ENCODE peak calls at places on chromosomes 5 and 9, in four cellular contexts. One of them, this sample, is unnamed.

GRCh38 chr5:59517926-59518585 is 375.5 kb downstream of the PDE4D start:
- DNase-seq in K562: no peak
- DNase-seq in IMR-90: peak
- DNase-seq in SK-N-SH: no peak
- DNase-seq in this sample: no peak

GRCh38 chr5:77920350-77921046 is 144.4 kb upstream of the TBCA start:
- DNase-seq in K562: no peak
- DNase-seq in IMR-90: no peak
- DNase-seq in SK-N-SH: no peak
- DNase-seq in this sample: no peak

GRCh38 chr5:124746916-124747769 is 704 bp upstream of the ZNF608 start:
- DNase-seq in K562: no peak
- DNase-seq in IMR-90: peak
- DNase-seq in SK-N-SH: peak
- DNase-seq in this sample: peak

GRCh38 chr5:95729115-95730010 is 1.8 kb upstream of the RHOBTB3 start:
- DNase-seq in K562: no peak
- DNase-seq in IMR-90: no peak
- DNase-seq in SK-N-SH: no peak
- DNase-seq in this sample: no peak

GRCh38 chr5:84384604-84385575 is at the start of gene EDIL3:
- DNase-seq in K562: no peak
- DNase-seq in IMR-90: peak
- DNase-seq in SK-N-SH: peak
- DNase-seq in this sample: no peak

GRCh38 chr5:40775846-40776657 is 20.3 kb upstream of the TTC33 start:
- DNase-seq in K562: no peak
- DNase-seq in IMR-90: no peak
- DNase-seq in SK-N-SH: no peak
- DNase-seq in this sample: no peak

GRCh38 chr9:106619211-106619610 is 243.8 kb upstream of the ZNF462 start:
- DNase-seq in K562: no peak
- DNase-seq in IMR-90: peak
- DNase-seq in SK-N-SH: no peak
- DNase-seq in this sample: no peak

GRCh38 chr5:150762216-150762615 is 3.4 kb upstream of the DCTN4 start:
- DNase-seq in K562: no peak
- DNase-seq in IMR-90: no peak
- DNase-seq in SK-N-SH: no peak
- DNase-seq in this sample: no peak

GRCh38 chr5:168066536-168067208 is 224.8 kb upstream of the WWC1 start:
- DNase-seq in K562: no peak
- DNase-seq in IMR-90: no peak
- DNase-seq in SK-N-SH: no peak
- DNase-seq in this sample: no peak

GRCh38 chr9:125931211-125931610 is 184.0 kb downstream of the PBX3 start:
- DNase-seq in K562: no peak
- DNase-seq in IMR-90: no peak
- DNase-seq in SK-N-SH: no peak
- DNase-seq in this sample: no peak
- TF ChIP-seq RFX5 in K562: no peak
- TF ChIP-seq RFX5 in IMR-90: no peak
- TF ChIP-seq RFX5 in SK-N-SH: no peak
- TF ChIP-seq RFX5 in this sample: no peak

GRCh38 chr5:68379275-68380026 is 163.9 kb downstream of the PIK3R1 start:
- DNase-seq in K562: no peak
- DNase-seq in IMR-90: no peak
- DNase-seq in SK-N-SH: no peak
- DNase-seq in this sample: no peak

GRCh38 chr5:68380071-68380470 is 164.5 kb downstream of the PIK3R1 start:
- DNase-seq in K562: no peak
- DNase-seq in IMR-90: no peak
- DNase-seq in SK-N-SH: no peak
- DNase-seq in this sample: no peak

GRCh38 chr5:68381909-68382308 is 166.4 kb downstream of the PIK3R1 start:
- DNase-seq in K562: no peak
- DNase-seq in IMR-90: no peak
- DNase-seq in SK-N-SH: no peak
- DNase-seq in this sample: no peak

GRCh38 chr5:68382640-68383039 is 167.1 kb downstream of the PIK3R1 start:
- DNase-seq in K562: no peak
- DNase-seq in IMR-90: peak
- DNase-seq in SK-N-SH: no peak
- DNase-seq in this sample: no peak

DNA sequence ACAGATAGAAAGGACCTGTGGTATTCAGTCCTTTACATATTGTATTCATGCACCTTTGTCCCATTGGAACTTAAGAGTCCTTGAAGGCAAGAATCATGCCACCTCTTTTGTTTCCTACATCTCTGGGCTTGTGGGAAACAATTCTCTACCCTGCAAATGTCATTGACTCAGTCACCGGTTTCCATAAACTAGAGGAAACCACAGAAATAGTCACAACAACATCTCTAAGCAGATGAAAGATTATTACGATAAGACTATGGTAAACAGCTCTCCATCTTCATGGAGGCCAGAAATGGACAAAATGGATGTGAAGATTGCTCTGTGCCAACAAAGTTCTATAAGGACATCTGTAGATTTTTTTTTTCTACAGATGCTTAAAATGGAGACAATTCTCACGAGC is 165.5 kb downstream of the PIK3R1 start:
- DNase-seq in K562: no peak
- DNase-seq in IMR-90: no peak
- DNase-seq in SK-N-SH: no peak
- DNase-seq in this sample: no peak
- TF ChIP-seq RFX5 in K562: no peak
- TF ChIP-seq RFX5 in IMR-90: no peak
- TF ChIP-seq RFX5 in SK-N-SH: no peak
- TF ChIP-seq RFX5 in this sample: no peak

GRCh38 chr5:119190470-119190869 is 119.6 kb downstream of the DMXL1 start:
- DNase-seq in K562: no peak
- DNase-seq in IMR-90: no peak
- DNase-seq in SK-N-SH: no peak
- DNase-seq in this sample: no peak

GRCh38 chr5:119191944-119192343 is 121.1 kb downstream of the DMXL1 start:
- DNase-seq in K562: no peak
- DNase-seq in IMR-90: no peak
- DNase-seq in SK-N-SH: no peak
- DNase-seq in this sample: no peak

GRCh38 chr5:119187776-119188529 is 117.1 kb downstream of the DMXL1 start:
- DNase-seq in K562: no peak
- DNase-seq in IMR-90: no peak
- DNase-seq in SK-N-SH: no peak
- DNase-seq in this sample: no peak
- TF ChIP-seq RFX5 in K562: no peak
- TF ChIP-seq RFX5 in IMR-90: no peak
- TF ChIP-seq RFX5 in SK-N-SH: no peak
- TF ChIP-seq RFX5 in this sample: no peak

GRCh38 chr5:149036168-149036567 is 26.7 kb downstream of the SH3TC2 start:
- DNase-seq in K562: no peak
- DNase-seq in IMR-90: no peak
- DNase-seq in SK-N-SH: no peak
- DNase-seq in this sample: no peak

GRCh38 chr5:149035282-149035882 is 27.5 kb downstream of the SH3TC2 start:
- DNase-seq in K562: peak
- DNase-seq in IMR-90: peak
- DNase-seq in SK-N-SH: peak
- DNase-seq in this sample: no peak

GRCh38 chr5:149037819-149038218 is 25.0 kb downstream of the SH3TC2 start:
- DNase-seq in K562: no peak
- DNase-seq in IMR-90: no peak
- DNase-seq in SK-N-SH: no peak
- DNase-seq in this sample: no peak

GRCh38 chr5:149038336-149039075 is 24.4 kb downstream of the SH3TC2 start:
- DNase-seq in K562: no peak
- DNase-seq in IMR-90: no peak
- DNase-seq in SK-N-SH: no peak
- DNase-seq in this sample: no peak

DNA sequence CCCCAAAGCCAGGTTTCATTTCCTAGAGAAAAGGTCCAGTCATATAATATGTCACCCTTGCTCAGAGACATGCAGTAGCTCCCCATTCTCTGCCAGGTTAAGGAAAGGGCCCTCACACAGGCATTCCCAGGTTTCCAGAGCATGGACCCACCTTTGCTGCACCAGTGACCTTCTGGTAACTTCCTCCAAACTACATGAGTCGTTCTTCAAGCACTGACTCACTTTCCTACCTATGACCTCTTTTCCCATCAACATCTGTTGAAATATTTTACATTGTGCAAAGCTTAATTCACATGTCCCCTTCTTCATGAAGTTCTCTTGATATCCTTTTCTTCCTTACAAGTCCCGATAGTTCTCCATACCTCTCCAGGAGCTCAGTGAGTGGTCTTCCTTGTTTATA is 25.9 kb downstream of the SH3TC2 start:
- DNase-seq in K562: no peak
- DNase-seq in IMR-90: peak
- DNase-seq in SK-N-SH: no peak
- DNase-seq in this sample: no peak
- TF ChIP-seq RFX5 in K562: no peak
- TF ChIP-seq RFX5 in IMR-90: no peak
- TF ChIP-seq RFX5 in SK-N-SH: no peak
- TF ChIP-seq RFX5 in this sample: no peak

This sample was measured in GM12878.